ENCODE peak calls at places on chromosomes 5 and 9, in four cellular contexts. H is GM23338, J is epithelial cell of proximal tubule, G is SW 1271. O is an unnamed sample.

GRCh38 chr9:78918976-78919375 is 622.1 kb downstream of the PSAT1 start:
- DNase-seq in H (no peak), J (no peak), G (no peak), O (no peak)

GRCh38 chr9:25129537-25129936 is 548.7 kb downstream of the TUSC1 start:
- DNase-seq in G (no peak), H (no peak), J (no peak), O (no peak)

GRCh38 chr9:121566401-121567141 is 66.9 kb upstream of the GGTA1 start:
- DNase-seq in H (no peak), G (no peak), J (no peak), O (peak; percentile 52)

GRCh38 chr9:107948086-107948485 is 458.5 kb upstream of the KLF4 start:
- DNase-seq in G (no peak), J (no peak), H (no peak), O (no peak)

GRCh38 chr5:112820246-112820645 is 40.8 kb upstream of the SRP19 start:
- DNase-seq in G (no peak), J (no peak), H (no peak), O (no peak)

GRCh38 chr9:133773889-133774655 is 35.9 kb upstream of the SARDH start:
- DNase-seq in J (no peak), H (no peak), G (no peak), O (no peak)

GRCh38 chr9:76023715-76024195 is 133.3 kb downstream of the PCSK5 start:
- DNase-seq in H (peak; percentile 26), J (no peak), G (no peak), O (no peak)

GRCh38 chr5:134435525-134435924 is 23.8 kb upstream of the CDKN2AIPNL start:
- DNase-seq in H (no peak), G (no peak), J (no peak), O (no peak)

GRCh38 chr9:81595887-81596558 is 93.3 kb downstream of the TLE1 start:
- DNase-seq in J (no peak), G (no peak), H (peak; percentile 70), O (peak; percentile 61)

GRCh38 chr5:122354293-122354692 is 42.3 kb downstream of the SNCAIP start:
- DNase-seq in G (no peak), J (no peak), H (peak; percentile 75), O (peak; percentile 22)

GRCh38 chr9:107548298-107549142 is 59.0 kb upstream of the KLF4 start:
- DNase-seq in G (no peak), J (peak; percentile 84), H (no peak), O (no peak)

GRCh38 chr9:93280661-93281259 is 96.8 kb downstream of the WNK2 start:
- DNase-seq in H (no peak), J (no peak), G (no peak), O (no peak)